ENCODE peak calls at places on chromosomes 11 and 22, in ten cellular contexts. J is GM06990, X is pancreas, I is psoas muscle, S is osteoblast, O is kidney epithelial cell, A is keratinocyte, G is mammary epithelial cell, T is adrenal gland, Z is left ventricle myocardium inferior. V is an unnamed sample. For H3K36me3, the result is how much of the 10 kb centered on the place peaks cover.

GRCh38 chr11:10858505-10859360 is 880 bp upstream of the ZBED5 start:
- DNase-seq in J (peak), X (peak), I (peak), S (peak), O (no peak), A (no peak), G (no peak), T (peak), Z (peak), V (peak)

GRCh38 chr22:32311551-32312071 is 46.1 kb upstream of the RFPL3 start:
- DNase-seq in J (no peak), X (no peak), I (no peak), S (no peak), O (no peak), A (no peak), G (no peak), T (no peak), Z (no peak), V (no peak)

GRCh38 chr11:35101223-35101622 is 37.7 kb upstream of the CD44 start:
- DNase-seq in J (no peak), X (no peak), I (no peak), S (no peak), O (no peak), A (no peak), G (no peak), T (no peak), Z (no peak), V (no peak)

GRCh38 chr11:92302766-92303165 is 78.1 kb downstream of the FAT3 start:
- DNase-seq in J (no peak), X (no peak), I (no peak), S (no peak), O (no peak), A (no peak), G (no peak), T (no peak), Z (no peak), V (no peak)

GRCh38 chr11:65911682-65912568 is 6.9 kb downstream of the C11orf68 start:
- DNase-seq in J (no peak), X (no peak), I (peak), S (peak), O (no peak), A (no peak), G (peak), T (peak), Z (peak), V (peak)

GRCh38 chr11:8593935-8594909 is at the start of gene STK33:
- DNase-seq in J (peak), X (peak), I (peak), S (peak), O (no peak), A (no peak), G (no peak), T (peak), Z (peak), V (peak)

GRCh38 chr11:64534391-64534801 is 56.6 kb upstream of the SLC22A12 start:
- DNase-seq in J (no peak), X (no peak), I (no peak), S (no peak), O (no peak), A (no peak), G (no peak), T (no peak), Z (no peak), V (no peak)

GRCh38 chr22:17369553-17370035 is 334 bp downstream of the CECR2 start:
- DNase-seq in J (peak), X (peak), I (peak), S (no peak), O (no peak), A (no peak), G (no peak), T (no peak), Z (peak), V (peak)

GRCh38 chr22:19679476-19680099 is 34.7 kb upstream of the SEPTIN5 start:
- DNase-seq in J (peak), X (no peak), I (peak), S (peak), O (no peak), A (no peak), G (no peak), T (no peak), Z (peak), V (peak)

GRCh38 chr11:41316726-41317125 is 142.7 kb downstream of the LRRC4C start:
- DNase-seq in J (no peak), X (no peak), I (no peak), S (no peak), O (peak), A (no peak), G (no peak), T (peak), Z (no peak), V (no peak)

GRCh38 chr11:6498121-6498520 is 1.0 kb downstream of the DNHD1 start:
- DNase-seq in J (no peak), X (no peak), I (no peak), S (peak), O (no peak), A (no peak), G (no peak), T (no peak), Z (no peak), V (no peak)

GRCh38 chr11:87462171-87462570 is 424.4 kb downstream of the TMEM135 start:
- DNase-seq in J (no peak), X (no peak), I (no peak), S (no peak), O (no peak), A (no peak), G (no peak), T (no peak), Z (no peak), V (no peak)

GRCh38 chr11:87466228-87466627 is 428.5 kb downstream of the TMEM135 start:
- DNase-seq in J (no peak), X (no peak), I (no peak), S (peak), O (no peak), A (no peak), G (no peak), T (no peak), Z (no peak), V (no peak)

GRCh38 chr11:87460842-87461637 is 423.3 kb downstream of the TMEM135 start:
- DNase-seq in J (no peak), X (no peak), I (no peak), S (no peak), O (no peak), A (no peak), G (no peak), T (no peak), Z (no peak), V (no peak)

GRCh38 chr11:87460269-87460668 is 422.5 kb downstream of the TMEM135 start:
- DNase-seq in J (no peak), X (no peak), I (no peak), S (no peak), O (no peak), A (no peak), G (no peak), T (no peak), Z (no peak), V (no peak)

GRCh38 chr11:87463486-87464102 is 425.9 kb downstream of the TMEM135 start:
- DNase-seq in J (no peak), X (no peak), I (no peak), S (peak), O (no peak), A (peak), G (peak), T (no peak), Z (no peak), V (peak)
- TF ChIP-seq CTCF in J (peak), X (no peak), I (no peak), S (peak), O (peak), A (peak), G (peak), T (no peak), Z (no peak), V (peak)

GRCh38 chr22:31277741-31278642 is 14.3 kb downstream of the PIK3IP1 start:
- DNase-seq in J (no peak), X (no peak), I (no peak), S (no peak), O (no peak), A (no peak), G (no peak), T (no peak), Z (no peak), V (no peak)
- H3K36me3 ChIP-seq in J (under half), X (under half), I (under half), S (half or more), O (under half), A (under half), G (under half), T (half or more), Z (half or more), V (under half)

DNA sequence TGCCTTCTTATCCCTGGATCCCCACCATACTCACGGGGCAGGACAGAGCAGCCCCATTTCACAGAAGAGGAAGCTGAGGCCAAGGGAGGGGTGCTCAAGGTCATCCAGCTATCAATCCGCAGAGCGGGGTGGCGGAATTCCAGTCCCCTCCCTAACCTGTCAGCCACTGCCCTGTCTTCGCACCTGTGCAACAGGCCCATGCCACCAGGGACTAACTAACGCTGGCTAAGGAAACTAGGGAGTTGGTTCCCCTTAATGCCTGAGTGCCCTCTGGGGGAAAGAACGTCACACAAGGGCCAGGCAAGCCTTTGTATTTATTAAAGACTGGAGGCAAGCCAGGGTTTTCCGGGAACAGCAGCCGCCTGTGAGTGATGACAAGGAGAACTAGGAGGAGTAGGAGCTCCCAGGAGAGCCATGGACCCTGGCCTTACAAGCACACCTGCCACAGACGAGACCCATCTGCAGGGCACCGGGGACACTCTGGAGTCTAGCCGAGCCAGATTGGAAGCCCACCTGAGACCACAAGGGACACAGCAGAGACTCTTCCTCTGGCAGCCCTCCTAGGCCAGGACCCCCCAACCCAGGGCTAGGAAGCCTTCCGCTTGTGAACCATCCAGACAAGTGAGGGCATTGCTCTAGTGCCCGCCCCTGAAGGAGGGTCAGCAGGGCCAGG is 64.4 kb downstream of the MYH9 start:
- DNase-seq in J (no peak), X (peak), I (peak), S (peak), O (no peak), A (no peak), G (no peak), T (peak), Z (peak), V (no peak)
- TF ChIP-seq CTCF in J (no peak), X (no peak), I (no peak), S (no peak), O (no peak), A (no peak), G (no peak), T (no peak), Z (peak), V (no peak)

DNA sequence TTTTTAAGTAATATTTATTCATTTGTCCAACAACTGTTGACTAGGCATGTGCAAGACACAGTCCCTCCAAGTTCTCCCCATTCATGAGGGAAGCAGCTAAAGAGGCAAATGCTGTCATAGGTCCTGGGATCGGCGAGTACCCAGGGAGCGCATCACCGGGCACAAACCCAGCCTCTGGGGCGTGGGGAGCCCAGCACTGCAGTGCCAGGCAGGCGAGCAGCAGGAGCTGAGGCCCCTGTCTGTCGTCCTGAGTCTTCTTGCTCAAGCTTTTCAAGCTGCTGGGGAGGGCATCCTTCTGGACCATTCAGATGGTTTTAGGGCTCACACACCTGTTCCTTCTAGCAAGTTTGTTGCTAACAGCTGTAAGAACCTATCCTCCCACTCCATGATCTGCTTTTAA is 62.1 kb downstream of the PPFIA1 start:
- DNase-seq in J (no peak), X (no peak), I (no peak), S (no peak), O (no peak), A (no peak), G (no peak), T (no peak), Z (no peak), V (no peak)
- H3K36me3 ChIP-seq in J (under half), X (half or more), I (under half), S (half or more), O (under half), A (under half), G (under half), T (half or more), Z (half or more), V (under half)

DNA sequence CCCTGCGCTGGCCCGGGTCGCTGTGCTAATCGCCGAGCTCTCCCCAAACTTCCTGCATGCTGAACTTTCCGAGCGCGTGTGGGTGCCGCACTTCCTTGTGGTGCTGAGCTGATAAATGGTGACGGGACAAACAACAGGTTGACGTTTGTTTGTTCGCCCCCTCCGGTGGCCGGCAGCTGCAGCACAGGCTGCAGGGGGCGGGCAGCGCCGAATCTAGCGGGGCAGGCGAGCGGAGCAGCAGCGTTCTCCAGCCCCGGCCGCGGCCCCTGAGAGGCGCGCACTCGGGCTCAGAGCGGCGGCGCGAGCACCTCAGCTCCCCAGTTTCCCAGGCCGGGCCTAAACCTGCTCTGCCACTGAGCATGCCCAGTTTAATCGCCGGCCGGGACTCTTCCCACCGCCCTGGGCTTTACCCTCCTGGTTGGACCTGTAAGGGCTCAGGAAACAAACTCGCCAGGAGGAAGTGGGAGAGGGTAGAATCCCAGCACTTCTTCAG is at the start of gene PDGFD:
- DNase-seq in J (peak), X (peak), I (peak), S (peak), O (peak), A (no peak), G (peak), T (peak), Z (peak), V (peak)
- TF ChIP-seq CTCF in J (peak), X (peak), I (no peak), S (no peak), O (peak), A (peak), G (peak), T (peak), Z (peak), V (peak)

GRCh38 chr22:42708393-42708792 is 12.3 kb downstream of the A4GALT start:
- DNase-seq in J (no peak), X (no peak), I (no peak), S (no peak), O (no peak), A (no peak), G (no peak), T (no peak), Z (no peak), V (no peak)
- H3K36me3 ChIP-seq in J (under half), X (under half), I (under half), S (under half), O (under half), A (under half), G (under half), T (under half), Z (under half), V (under half)